ENCODE peak calls at places on chromosome 20, in seven cellular contexts. F, C, S, G, W, P and X are unnamed samples.

GRCh38 chr20:25669826-25670422 is 26.7 kb downstream of the ZNF337 start:
- DNase-seq in F (peak), C (no peak), S (no peak), G (peak), W (no peak), P (no peak), X (no peak)

GRCh38 chr20:49288784-49289696 is 11.2 kb upstream of the ZNFX1 start:
- DNase-seq in F (no peak), C (no peak), S (peak), G (no peak), W (no peak), P (no peak), X (no peak)

GRCh38 chr20:33835773-33836172 is 24.6 kb downstream of the CHMP4B start:
- DNase-seq in F (no peak), C (no peak), S (peak), G (no peak), W (no peak), P (no peak), X (no peak)

GRCh38 chr20:62558779-62559178 is 83.0 kb upstream of the GATA5 start:
- DNase-seq in F (no peak), C (no peak), S (no peak), G (no peak), W (no peak), P (no peak), X (no peak)

GRCh38 chr20:41340327-41341055 is at the start of gene LPIN3:
- DNase-seq in F (no peak), C (peak), S (peak), G (peak), W (peak), P (peak), X (peak)

GRCh38 chr20:59785118-59785959 is 148.1 kb downstream of the SYCP2 start:
- DNase-seq in F (no peak), C (no peak), S (no peak), G (no peak), W (peak), P (no peak), X (no peak)

GRCh38 chr20:59806578-59806975 is 126.9 kb downstream of the SYCP2 start:
- DNase-seq in F (no peak), C (no peak), S (peak), G (no peak), W (no peak), P (no peak), X (no peak)

GRCh38 chr20:32461836-32462600 is 103.9 kb downstream of the ASXL1 start:
- DNase-seq in F (no peak), C (no peak), S (no peak), G (no peak), W (no peak), P (no peak), X (no peak)

GRCh38 chr20:45308078-45308778 is at the start of gene MATN4:
- DNase-seq in F (no peak), C (no peak), S (peak), G (no peak), W (no peak), P (no peak), X (no peak)